ENCODE peak calls at places on chromosomes 6 and 20, in four cellular contexts. One of them, this sample, is unnamed.

GRCh38 chr6:82877213-82878195 is 188.1 kb downstream of the UBE3D start:
- DNase-seq in GM12878: no peak
- DNase-seq in K562: no peak
- DNase-seq in HL-60: no peak
- DNase-seq in this sample: no peak

GRCh38 chr6:8707956-8708772 is 272.8 kb upstream of the SLC35B3 start:
- DNase-seq in GM12878: no peak
- DNase-seq in K562: no peak
- DNase-seq in HL-60: no peak
- DNase-seq in this sample: no peak

GRCh38 chr6:88378639-88379038 is 212.5 kb upstream of the CNR1 start:
- DNase-seq in GM12878: no peak
- DNase-seq in K562: no peak
- DNase-seq in HL-60: no peak
- DNase-seq in this sample: no peak

GRCh38 chr6:80547827-80548226 is 441.4 kb downstream of the BCKDHB start:
- DNase-seq in GM12878: no peak
- DNase-seq in K562: no peak
- DNase-seq in HL-60: no peak
- DNase-seq in this sample: no peak

GRCh38 chr6:118722820-118723526 is 71.6 kb upstream of the CEP85L start:
- DNase-seq in GM12878: no peak
- DNase-seq in K562: no peak
- DNase-seq in HL-60: no peak
- DNase-seq in this sample: no peak

GRCh38 chr6:11918021-11918738 is 93.9 kb upstream of the HIVEP1 start:
- DNase-seq in GM12878: no peak
- DNase-seq in K562: no peak
- DNase-seq in HL-60: no peak
- DNase-seq in this sample: no peak

GRCh38 chr20:15195378-15195777 is 858.0 kb upstream of the FLRT3 start:
- DNase-seq in GM12878: no peak
- DNase-seq in K562: no peak
- DNase-seq in HL-60: no peak
- DNase-seq in this sample: no peak

GRCh38 chr20:38748863-38749153 is 548 bp downstream of the ACTR5 start:
- DNase-seq in GM12878: no peak
- DNase-seq in K562: no peak
- DNase-seq in HL-60: no peak
- DNase-seq in this sample: no peak

GRCh38 chr6:4608361-4609115 is 167.7 kb upstream of the CDYL start:
- DNase-seq in GM12878: no peak
- DNase-seq in K562: no peak
- DNase-seq in HL-60: no peak
- DNase-seq in this sample: no peak

GRCh38 chr20:64101731-64102621 is 5.4 kb downstream of the NPBWR2 start:
- DNase-seq in GM12878: no peak
- DNase-seq in K562: peak; percentile 95
- DNase-seq in HL-60: no peak
- DNase-seq in this sample: peak; percentile 90

GRCh38 chr6:104855507-104855906 is 4.2 kb downstream of the HACE1 start:
- DNase-seq in GM12878: no peak
- DNase-seq in K562: no peak
- DNase-seq in HL-60: no peak
- DNase-seq in this sample: no peak

GRCh38 chr6:2502096-2502997 is 248.4 kb downstream of the MYLK4 start:
- DNase-seq in GM12878: no peak
- DNase-seq in K562: no peak
- DNase-seq in HL-60: no peak
- DNase-seq in this sample: no peak

GRCh38 chr20:1469925-1470571 is 3.4 kb upstream of the NSFL1C start:
- DNase-seq in GM12878: peak; percentile 39
- DNase-seq in K562: peak; percentile 49
- DNase-seq in HL-60: no peak
- DNase-seq in this sample: no peak

GRCh38 chr6:2485116-2485515 is 239.7 kb upstream of the GMDS start:
- DNase-seq in GM12878: no peak
- DNase-seq in K562: no peak
- DNase-seq in HL-60: no peak
- DNase-seq in this sample: no peak

GRCh38 chr6:16238057-16238657 is at the start of gene GMPR:
- DNase-seq in GM12878: no peak
- DNase-seq in K562: peak; percentile 96
- DNase-seq in HL-60: peak; percentile 36
- DNase-seq in this sample: peak; percentile 65

GRCh38 chr6:16237242-16237641 is 1.1 kb upstream of the GMPR start:
- DNase-seq in GM12878: no peak
- DNase-seq in K562: no peak
- DNase-seq in HL-60: no peak
- DNase-seq in this sample: no peak

GRCh38 chr6:16236009-16236501 is 2.3 kb upstream of the GMPR start:
- DNase-seq in GM12878: no peak
- DNase-seq in K562: no peak
- DNase-seq in HL-60: no peak
- DNase-seq in this sample: no peak

GRCh38 chr6:16238658-16239089 is 287 bp downstream of the GMPR start:
- DNase-seq in GM12878: no peak
- DNase-seq in K562: peak; percentile 42
- DNase-seq in HL-60: no peak
- DNase-seq in this sample: no peak

DNA sequence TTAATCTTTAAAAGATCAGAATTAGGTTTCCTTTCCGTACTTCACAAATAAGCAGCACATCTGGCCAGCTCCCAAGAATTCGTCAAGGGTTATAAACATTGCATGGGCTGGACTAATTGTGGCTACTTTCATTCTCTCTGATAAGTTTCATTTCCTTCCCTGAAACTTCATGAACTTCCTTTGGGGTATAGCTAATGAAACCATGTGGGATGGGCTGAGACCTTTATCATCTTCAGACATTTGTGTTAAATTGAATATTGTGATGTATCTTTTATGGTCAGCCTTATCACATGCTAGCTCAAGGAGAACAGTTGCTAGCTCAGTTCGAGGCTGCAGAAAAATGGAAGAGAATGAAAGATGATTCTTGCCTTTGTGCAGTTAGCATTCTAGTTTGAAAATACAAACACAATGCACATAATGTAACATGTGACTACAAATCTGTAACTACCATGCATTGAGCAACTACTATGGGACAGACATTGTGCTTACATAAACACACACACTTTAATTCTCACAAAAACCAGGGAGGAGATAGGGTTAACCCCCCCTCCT is 1.7 kb upstream of the GMPR start:
- DNase-seq in GM12878: peak; percentile 56
- DNase-seq in K562: peak; percentile 44
- DNase-seq in HL-60: no peak
- DNase-seq in this sample: no peak
- TF ChIP-seq SPI1 in GM12878: peak; percentile 82
- TF ChIP-seq SPI1 in K562: no peak
- TF ChIP-seq SPI1 in HL-60: no peak
- TF ChIP-seq SPI1 in this sample: peak; percentile 88

GRCh38 chr6:28635547-28636158 is 110.0 kb downstream of the GPX5 start:
- DNase-seq in GM12878: no peak
- DNase-seq in K562: no peak
- DNase-seq in HL-60: no peak
- DNase-seq in this sample: no peak
- TF ChIP-seq POLR2AphosphoS5 in GM12878: no peak
- TF ChIP-seq POLR2AphosphoS5 in K562: no peak
- TF ChIP-seq POLR2AphosphoS5 in HL-60: no peak
- TF ChIP-seq POLR2AphosphoS5 in this sample: no peak

GRCh38 chr20:11266571-11266970 is 592.8 kb upstream of the JAG1 start:
- DNase-seq in GM12878: no peak
- DNase-seq in K562: no peak
- DNase-seq in HL-60: no peak
- DNase-seq in this sample: no peak

GRCh38 chr20:11260611-11261010 is 586.8 kb upstream of the JAG1 start:
- DNase-seq in GM12878: no peak
- DNase-seq in K562: no peak
- DNase-seq in HL-60: no peak
- DNase-seq in this sample: no peak

GRCh38 chr20:11267131-11267761 is 593.4 kb upstream of the JAG1 start:
- DNase-seq in GM12878: peak; percentile 79
- DNase-seq in K562: peak; percentile 6
- DNase-seq in HL-60: no peak
- DNase-seq in this sample: peak; percentile 23

GRCh38 chr20:11255860-11256259 is 582.1 kb upstream of the JAG1 start:
- DNase-seq in GM12878: no peak
- DNase-seq in K562: no peak
- DNase-seq in HL-60: no peak
- DNase-seq in this sample: no peak

GRCh38 chr20:11261533-11262000 is 587.8 kb upstream of the JAG1 start:
- DNase-seq in GM12878: peak; percentile 38
- DNase-seq in K562: no peak
- DNase-seq in HL-60: no peak
- DNase-seq in this sample: no peak
- TF ChIP-seq SPI1 in GM12878: no peak
- TF ChIP-seq SPI1 in K562: no peak
- TF ChIP-seq SPI1 in HL-60: no peak
- TF ChIP-seq SPI1 in this sample: no peak

DNA sequence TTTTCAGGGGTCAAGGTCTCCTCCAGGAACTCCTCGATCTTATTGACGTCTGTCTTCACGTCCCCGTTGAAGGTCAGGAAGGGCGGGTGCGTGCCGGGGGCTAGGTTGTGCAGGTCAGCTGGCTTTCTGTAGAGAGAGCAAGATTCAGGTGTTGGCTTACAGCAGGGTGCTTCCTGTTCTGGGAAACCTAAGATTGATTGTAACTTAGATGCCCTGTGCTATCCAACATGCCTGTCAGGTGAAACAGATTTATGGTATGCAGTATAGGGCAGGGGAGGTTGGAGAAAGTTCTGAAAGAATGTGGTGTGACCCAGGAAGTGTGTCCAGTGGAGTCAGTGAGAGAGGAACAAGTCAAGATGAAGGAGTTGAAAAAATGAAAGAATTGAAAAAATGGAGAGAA is 66.4 kb downstream of the CLIC5 start:
- DNase-seq in GM12878: no peak
- DNase-seq in K562: no peak
- DNase-seq in HL-60: no peak
- DNase-seq in this sample: no peak
- TF ChIP-seq POLR2AphosphoS5 in GM12878: no peak
- TF ChIP-seq POLR2AphosphoS5 in K562: no peak
- TF ChIP-seq POLR2AphosphoS5 in HL-60: no peak
- TF ChIP-seq POLR2AphosphoS5 in this sample: no peak

GRCh38 chr6:26543953-26544352 is 5.8 kb downstream of the HMGN4 start:
- DNase-seq in GM12878: no peak
- DNase-seq in K562: peak; percentile 47
- DNase-seq in HL-60: no peak
- DNase-seq in this sample: no peak
- TF ChIP-seq SPI1 in GM12878: no peak
- TF ChIP-seq SPI1 in K562: no peak
- TF ChIP-seq SPI1 in HL-60: no peak
- TF ChIP-seq SPI1 in this sample: no peak

This sample was measured in GM12891.